ENCODE peak calls at places on chromosomes 1 and 21, in eight cellular contexts. G is tibial nerve, F is heart left ventricle, H is adrenal gland, R is thyroid gland, I is A549, K is right lobe of liver, E is Peyer's patch. Z is an unnamed sample.

GRCh38 chr1:175192111-175192629 is 406 bp downstream of the KIAA0040 start:
- DNase-seq in G (peak; percentile 37), F (peak; percentile 75), H (peak; percentile 72), R (peak; percentile 80), I (peak; percentile 7), K (peak; percentile 75), E (peak; percentile 52), Z (peak; percentile 71)

GRCh38 chr1:170663011-170663410 is 920 bp upstream of the PRRX1 start:
- DNase-seq in G (no peak), F (no peak), H (no peak), R (no peak), I (no peak), K (no peak), E (no peak), Z (no peak)

GRCh38 chr1:197917813-197918646 is 858 bp downstream of the LHX9 start:
- DNase-seq in G (no peak), F (no peak), H (no peak), R (no peak), I (peak; percentile 23), K (no peak), E (no peak), Z (no peak)

GRCh38 chr1:8767006-8767405 is 50.4 kb downstream of the RERE start:
- DNase-seq in G (no peak), F (no peak), H (no peak), R (no peak), I (no peak), K (no peak), E (no peak), Z (no peak)

GRCh38 chr21:33019885-33020557 is 5.7 kb upstream of the OLIG2 start:
- DNase-seq in G (no peak), F (no peak), H (no peak), R (no peak), I (no peak), K (no peak), E (no peak), Z (no peak)

GRCh38 chr1:24481843-24482610 is 20.6 kb upstream of the RCAN3 start:
- DNase-seq in G (no peak), F (no peak), H (no peak), R (no peak), I (no peak), K (no peak), E (peak; percentile 29), Z (no peak)

GRCh38 chr21:24308183-24308582 is 1299.1 kb downstream of the MRPL39 start:
- DNase-seq in G (no peak), F (no peak), H (no peak), R (no peak), I (no peak), K (no peak), E (no peak), Z (no peak)

GRCh38 chr21:42609806-42610205 is 43.6 kb upstream of the PDE9A start:
- DNase-seq in G (no peak), F (no peak), H (no peak), R (no peak), I (no peak), K (no peak), E (no peak), Z (no peak)

GRCh38 chr1:1862905-1863547 is 27.9 kb downstream of the GNB1 start:
- DNase-seq in G (no peak), F (no peak), H (no peak), R (no peak), I (no peak), K (no peak), E (no peak), Z (no peak)

GRCh38 chr1:10514490-10515235 is 39.9 kb downstream of the PEX14 start:
- DNase-seq in G (no peak), F (no peak), H (no peak), R (peak; percentile 89), I (peak; percentile 49), K (no peak), E (no peak), Z (no peak)

GRCh38 chr1:228836427-228836826 is 101.1 kb downstream of the RHOU start:
- DNase-seq in G (no peak), F (no peak), H (no peak), R (no peak), I (no peak), K (no peak), E (no peak), Z (no peak)

GRCh38 chr1:156942576-156942975 is 22.1 kb downstream of the LRRC71 start:
- DNase-seq in G (no peak), F (no peak), H (no peak), R (no peak), I (no peak), K (no peak), E (no peak), Z (no peak)

GRCh38 chr1:183585038-183585437 is 5.2 kb downstream of the NCF2 start:
- DNase-seq in G (no peak), F (no peak), H (no peak), R (no peak), I (peak; percentile 36), K (no peak), E (no peak), Z (no peak)

GRCh38 chr21:29647353-29647781 is 292.4 kb downstream of the GRIK1 start:
- DNase-seq in G (no peak), F (no peak), H (no peak), R (no peak), I (no peak), K (no peak), E (no peak), Z (no peak)

GRCh38 chr1:38332649-38333310 is 286.2 kb upstream of the POU3F1 start:
- DNase-seq in G (no peak), F (no peak), H (no peak), R (no peak), I (no peak), K (no peak), E (no peak), Z (no peak)

GRCh38 chr1:28518000-28518744 is 12.3 kb downstream of the RCC1 start:
- DNase-seq in G (peak; percentile 81), F (peak; percentile 89), H (peak; percentile 92), R (peak; percentile 90), I (peak; percentile 86), K (peak; percentile 94), E (peak; percentile 84), Z (peak; percentile 86)
- TF ChIP-seq POLR2A in G (peak; percentile 14), F (peak; percentile 66), H (peak; percentile 65), R (no peak), I (peak; percentile 62), K (peak; percentile 78), E (peak; percentile 57), Z (peak; percentile 23)

GRCh38 chr1:203480084-203480483 is 4.5 kb downstream of the PRELP start:
- DNase-seq in G (no peak), F (no peak), H (no peak), R (no peak), I (no peak), K (no peak), E (no peak), Z (peak; percentile 72)

GRCh38 chr1:203478986-203479385 is 3.4 kb downstream of the PRELP start:
- DNase-seq in G (no peak), F (no peak), H (no peak), R (no peak), I (no peak), K (no peak), E (no peak), Z (no peak)

GRCh38 chr1:203479646-203480045 is 4.0 kb downstream of the PRELP start:
- DNase-seq in G (no peak), F (no peak), H (no peak), R (no peak), I (no peak), K (no peak), E (no peak), Z (no peak)

GRCh38 chr1:203477748-203478147 is 2.1 kb downstream of the PRELP start:
- DNase-seq in G (no peak), F (no peak), H (no peak), R (no peak), I (no peak), K (no peak), E (no peak), Z (no peak)

DNA sequence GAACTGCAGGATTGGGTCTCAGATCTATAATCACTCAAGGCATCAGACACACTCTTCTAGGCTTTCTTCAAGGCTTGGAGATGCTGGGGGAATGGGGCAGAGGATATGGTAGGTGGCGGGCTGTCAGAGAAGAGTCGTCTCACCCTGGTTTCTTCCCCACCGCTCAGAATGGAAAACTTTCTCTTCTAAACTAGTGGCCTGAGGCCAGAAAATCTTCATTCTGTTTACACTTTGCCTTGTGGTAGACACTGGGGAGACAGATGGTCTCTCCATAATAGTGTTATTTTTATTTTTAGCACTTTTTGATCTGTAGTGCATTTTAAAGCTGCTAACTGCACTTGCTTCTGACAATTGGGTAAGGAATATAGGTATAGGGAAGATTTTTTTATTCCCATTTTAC is 2.6 kb downstream of the PRELP start:
- DNase-seq in G (no peak), F (no peak), H (no peak), R (no peak), I (no peak), K (no peak), E (no peak), Z (no peak)
- H3K4me3 ChIP-seq in G (peak overlapping the region; percentile 52), F (peak overlapping the region; percentile 50), H (peak overlapping the region; percentile 49), R (peak overlapping the region; percentile 13), I (no peak overlapping the region), K (no peak overlapping the region), E (peak overlapping the region; percentile 36), Z (peak overlapping the region; percentile 68)

GRCh38 chr1:33003657-33004056 is 33.0 kb downstream of the AK2 start:
- DNase-seq in G (no peak), F (no peak), H (no peak), R (no peak), I (no peak), K (no peak), E (no peak), Z (no peak)
- TF ChIP-seq POLR2A in G (no peak), F (no peak), H (no peak), R (no peak), I (no peak), K (no peak), E (no peak), Z (no peak)

DNA sequence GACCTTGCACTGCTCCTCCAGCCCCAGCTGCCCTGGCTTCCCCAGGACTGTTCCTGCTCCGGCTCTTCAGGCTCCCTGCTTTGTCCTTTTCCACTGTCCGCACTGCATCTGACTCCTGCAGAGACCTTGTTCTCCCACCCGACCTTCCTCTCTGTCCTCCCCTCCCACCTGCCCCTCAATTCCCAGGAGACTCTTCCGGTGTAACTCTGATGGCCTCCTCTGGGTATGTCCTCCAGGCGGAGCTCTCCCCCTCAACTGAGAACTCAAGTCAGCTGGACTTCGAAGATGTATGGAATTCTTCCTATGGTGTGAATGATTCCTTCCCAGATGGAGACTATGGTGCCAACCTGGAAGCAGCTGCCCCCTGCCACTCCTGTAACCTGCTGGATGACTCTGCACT is 550 bp downstream of the ACKR1 start:
- DNase-seq in G (no peak), F (no peak), H (no peak), R (no peak), I (no peak), K (no peak), E (no peak), Z (no peak)
- H3K4me3 ChIP-seq in G (peak overlapping the region; percentile 32), F (peak overlapping the region; percentile 13), H (no peak overlapping the region), R (no peak overlapping the region), I (no peak overlapping the region), K (no peak overlapping the region), E (peak overlapping the region; percentile 12), Z (peak overlapping the region; percentile 12)

Z was measured in uterus.